ENCODE peak calls at places on chromosomes 7 and 10, in ten cellular contexts. B is cardiac muscle cell, D is fibroblast of mammary gland, W is cardiac fibroblast, M is AG04450, Y is endothelial cell, I is lower leg skin, Z is AG09309, Q is PC-3, T is heart right ventricle. H is an unnamed sample.

GRCh38 chr10:93259126-93259525 is 185.4 kb downstream of the CYP26A1 start:
- DNase-seq in B (no peak), D (no peak), W (peak), M (no peak), Y (no peak), I (no peak), Z (no peak), Q (no peak), T (no peak), H (no peak)

GRCh38 chr7:127794135-127794534 is 142.1 kb downstream of the SND1 start:
- DNase-seq in B (no peak), D (no peak), W (no peak), M (no peak), Y (no peak), I (no peak), Z (no peak), Q (no peak), T (no peak), H (no peak)

GRCh38 chr7:95045236-95045923 is 138.0 kb downstream of the PPP1R9A start:
- DNase-seq in B (no peak), D (peak), W (peak), M (no peak), Y (no peak), I (no peak), Z (no peak), Q (peak), T (no peak), H (no peak)

GRCh38 chr7:28378574-28379149 is 33.7 kb upstream of the CREB5 start:
- DNase-seq in B (no peak), D (peak), W (peak), M (no peak), Y (no peak), I (no peak), Z (no peak), Q (peak), T (no peak), H (no peak)

GRCh38 chr7:22173884-22174573 is 182.9 kb downstream of the RAPGEF5 start:
- DNase-seq in B (no peak), D (no peak), W (peak), M (no peak), Y (no peak), I (no peak), Z (no peak), Q (peak), T (no peak), H (peak)

GRCh38 chr10:120735773-120736371 is 115.3 kb upstream of the WDR11 start:
- DNase-seq in B (peak), D (peak), W (peak), M (no peak), Y (no peak), I (no peak), Z (no peak), Q (peak), T (no peak), H (no peak)

GRCh38 chr10:60358282-60358681 is 31.4 kb downstream of the ANK3 start:
- DNase-seq in B (no peak), D (no peak), W (no peak), M (no peak), Y (no peak), I (no peak), Z (no peak), Q (no peak), T (no peak), H (no peak)

GRCh38 chr7:88490911-88491310 is 184.2 kb upstream of the STEAP4 start:
- DNase-seq in B (no peak), D (no peak), W (no peak), M (no peak), Y (no peak), I (no peak), Z (no peak), Q (no peak), T (no peak), H (no peak)

GRCh38 chr10:72254891-72255568 is 18.7 kb upstream of the DDIT4 start:
- DNase-seq in B (peak), D (peak), W (peak), M (no peak), Y (peak), I (peak), Z (no peak), Q (no peak), T (peak), H (peak)

GRCh38 chr10:121949052-121949451 is 21.2 kb upstream of the ATE1 start:
- DNase-seq in B (no peak), D (no peak), W (no peak), M (no peak), Y (no peak), I (no peak), Z (no peak), Q (no peak), T (no peak), H (no peak)

GRCh38 chr7:128783143-128783799 is 7.7 kb upstream of the OPN1SW start:
- DNase-seq in B (peak), D (peak), W (peak), M (peak), Y (peak), I (no peak), Z (peak), Q (no peak), T (peak), H (no peak)

GRCh38 chr7:41915861-41916260 is 213.0 kb upstream of the INHBA start:
- DNase-seq in B (no peak), D (peak), W (peak), M (no peak), Y (no peak), I (no peak), Z (no peak), Q (peak), T (no peak), H (no peak)

GRCh38 chr10:4527281-4527960 is 298.6 kb upstream of the AKR1E2 start:
- DNase-seq in B (no peak), D (peak), W (peak), M (no peak), Y (no peak), I (no peak), Z (peak), Q (peak), T (no peak), H (no peak)

GRCh38 chr10:89615105-89615504 is 29.9 kb downstream of the PANK1 start:
- DNase-seq in B (no peak), D (no peak), W (no peak), M (no peak), Y (no peak), I (no peak), Z (no peak), Q (no peak), T (no peak), H (no peak)

GRCh38 chr7:118129037-118129436 is 54.9 kb upstream of the LSM8 start:
- DNase-seq in B (no peak), D (no peak), W (no peak), M (no peak), Y (no peak), I (no peak), Z (no peak), Q (no peak), T (no peak), H (no peak)

GRCh38 chr10:117710181-117710798 is 167.7 kb downstream of the EMX2 start:
- DNase-seq in B (no peak), D (no peak), W (no peak), M (no peak), Y (no peak), I (no peak), Z (no peak), Q (no peak), T (no peak), H (no peak)

GRCh38 chr10:119448579-119449209 is 93.8 kb downstream of the RGS10 start:
- DNase-seq in B (peak), D (no peak), W (no peak), M (no peak), Y (no peak), I (no peak), Z (no peak), Q (no peak), T (no peak), H (no peak)

GRCh38 chr7:130369110-130369711 is 11.1 kb upstream of the CPA1 start:
- DNase-seq in B (peak), D (peak), W (peak), M (no peak), Y (no peak), I (no peak), Z (peak), Q (no peak), T (no peak), H (no peak)

GRCh38 chr7:100827330-100828226 is at the start of gene EPHB4:
- DNase-seq in B (peak), D (peak), W (peak), M (peak), Y (peak), I (peak), Z (no peak), Q (peak), T (peak), H (no peak)

GRCh38 chr7:139574618-139575337 is 51.3 kb downstream of the CLEC2L start:
- DNase-seq in B (no peak), D (no peak), W (no peak), M (no peak), Y (no peak), I (no peak), Z (no peak), Q (no peak), T (peak), H (no peak)

GRCh38 chr7:116258734-116259133 is 48.4 kb downstream of the TES start:
- DNase-seq in B (peak), D (peak), W (peak), M (no peak), Y (peak), I (no peak), Z (no peak), Q (peak), T (peak), H (no peak)

GRCh38 chr7:130912910-130913720 is 179.1 kb upstream of the KLF14 start:
- DNase-seq in B (no peak), D (peak), W (peak), M (peak), Y (no peak), I (peak), Z (peak), Q (peak), T (peak), H (peak)

GRCh38 chr10:73922007-73922863 is 11.3 kb downstream of the PLAU start:
- DNase-seq in B (no peak), D (no peak), W (no peak), M (no peak), Y (no peak), I (no peak), Z (no peak), Q (no peak), T (no peak), H (no peak)

GRCh38 chr7:101494602-101495329 is 132.1 kb downstream of the COL26A1 start:
- DNase-seq in B (no peak), D (no peak), W (no peak), M (no peak), Y (no peak), I (no peak), Z (no peak), Q (no peak), T (no peak), H (no peak)

GRCh38 chr7:42661312-42661711 is 250.6 kb downstream of the C7orf25 start:
- DNase-seq in B (no peak), D (peak), W (peak), M (no peak), Y (no peak), I (no peak), Z (peak), Q (peak), T (no peak), H (no peak)

GRCh38 chr7:27921081-27921836 is 181.3 kb downstream of the TAX1BP1 start:
- DNase-seq in B (peak), D (peak), W (peak), M (peak), Y (peak), I (peak), Z (peak), Q (peak), T (peak), H (no peak)

GRCh38 chr10:133158756-133159610 is 1.0 kb upstream of the KNDC1 start:
- DNase-seq in B (peak), D (no peak), W (no peak), M (no peak), Y (no peak), I (no peak), Z (no peak), Q (no peak), T (no peak), H (peak)

DNA sequence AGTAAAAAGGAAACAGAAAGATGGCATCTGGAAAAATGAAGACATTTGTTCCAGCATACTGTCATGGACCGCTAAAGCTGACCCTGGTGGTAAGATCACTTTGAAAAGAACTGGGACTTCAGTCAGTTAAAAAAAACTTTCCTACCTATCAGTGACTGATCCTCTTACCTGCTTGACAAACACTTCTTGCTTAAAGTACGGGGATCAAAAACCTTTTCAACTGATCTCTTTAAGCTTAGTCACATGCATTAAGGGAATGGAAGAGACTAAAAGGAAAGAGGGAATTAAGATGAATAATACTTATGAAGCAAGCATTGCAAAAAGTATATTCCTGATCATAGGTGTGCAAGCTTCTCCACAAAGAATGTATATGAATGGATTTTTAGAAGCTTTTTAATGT is 42.1 kb downstream of the MTERF1 start:
- DNase-seq in B (no peak), D (no peak), W (no peak), M (no peak), Y (no peak), I (no peak), Z (no peak), Q (no peak), T (no peak), H (no peak)
- TF ChIP-seq CTCF in B (no peak), D (no peak), W (no peak), M (no peak), Y (no peak), I (no peak), Z (no peak), Q (no peak), T (no peak), H (no peak)

GRCh38 chr10:68331455-68332258 is at the start of gene HNRNPH3:
- DNase-seq in B (peak), D (peak), W (peak), M (peak), Y (peak), I (peak), Z (peak), Q (peak), T (peak), H (peak)
- TF ChIP-seq CTCF in B (no peak), D (no peak), W (no peak), M (no peak), Y (no peak), I (peak), Z (no peak), Q (no peak), T (no peak), H (no peak)

GRCh38 chr10:116312534-116312933 is 11.7 kb upstream of the CCDC172 start:
- DNase-seq in B (no peak), D (no peak), W (no peak), M (no peak), Y (no peak), I (no peak), Z (no peak), Q (no peak), T (no peak), H (no peak)

GRCh38 chr10:116304923-116305322 is 19.3 kb upstream of the CCDC172 start:
- DNase-seq in B (no peak), D (no peak), W (no peak), M (no peak), Y (no peak), I (no peak), Z (no peak), Q (no peak), T (no peak), H (no peak)

GRCh38 chr10:116307450-116307849 is 16.8 kb upstream of the CCDC172 start:
- DNase-seq in B (no peak), D (no peak), W (no peak), M (no peak), Y (no peak), I (no peak), Z (no peak), Q (no peak), T (no peak), H (no peak)

GRCh38 chr10:116312091-116312490 is 12.2 kb upstream of the CCDC172 start:
- DNase-seq in B (no peak), D (no peak), W (no peak), M (no peak), Y (no peak), I (no peak), Z (no peak), Q (no peak), T (no peak), H (no peak)

GRCh38 chr10:116306847-116307246 is 17.4 kb upstream of the CCDC172 start:
- DNase-seq in B (no peak), D (no peak), W (no peak), M (no peak), Y (no peak), I (no peak), Z (no peak), Q (no peak), T (no peak), H (no peak)
- TF ChIP-seq CTCF in B (no peak), D (no peak), W (no peak), M (no peak), Y (no peak), I (no peak), Z (no peak), Q (no peak), T (no peak), H (no peak)

DNA sequence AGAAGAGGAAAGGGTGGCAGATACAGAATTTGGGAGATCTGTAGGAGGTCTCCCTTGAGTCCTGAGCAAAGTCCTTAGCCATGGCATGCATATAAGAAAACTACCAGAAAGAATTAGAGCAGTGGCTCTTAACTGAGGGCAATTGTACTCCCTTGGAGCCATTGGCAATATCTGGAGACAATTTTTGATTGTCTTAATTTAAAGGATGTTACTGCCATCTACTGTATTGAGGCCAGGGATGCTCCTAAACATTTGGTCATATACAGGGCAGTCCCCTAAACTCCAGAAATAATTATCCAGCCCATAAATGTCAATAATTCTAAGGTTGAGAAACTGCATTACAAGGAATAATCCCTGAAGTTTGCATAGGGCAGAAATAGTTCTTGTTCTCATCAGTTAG is 136.4 kb upstream of the ODAD2 start:
- DNase-seq in B (no peak), D (peak), W (peak), M (no peak), Y (no peak), I (no peak), Z (no peak), Q (peak), T (no peak), H (no peak)
- TF ChIP-seq CTCF in B (peak), D (peak), W (no peak), M (peak), Y (no peak), I (no peak), Z (peak), Q (peak), T (no peak), H (no peak)

DNA sequence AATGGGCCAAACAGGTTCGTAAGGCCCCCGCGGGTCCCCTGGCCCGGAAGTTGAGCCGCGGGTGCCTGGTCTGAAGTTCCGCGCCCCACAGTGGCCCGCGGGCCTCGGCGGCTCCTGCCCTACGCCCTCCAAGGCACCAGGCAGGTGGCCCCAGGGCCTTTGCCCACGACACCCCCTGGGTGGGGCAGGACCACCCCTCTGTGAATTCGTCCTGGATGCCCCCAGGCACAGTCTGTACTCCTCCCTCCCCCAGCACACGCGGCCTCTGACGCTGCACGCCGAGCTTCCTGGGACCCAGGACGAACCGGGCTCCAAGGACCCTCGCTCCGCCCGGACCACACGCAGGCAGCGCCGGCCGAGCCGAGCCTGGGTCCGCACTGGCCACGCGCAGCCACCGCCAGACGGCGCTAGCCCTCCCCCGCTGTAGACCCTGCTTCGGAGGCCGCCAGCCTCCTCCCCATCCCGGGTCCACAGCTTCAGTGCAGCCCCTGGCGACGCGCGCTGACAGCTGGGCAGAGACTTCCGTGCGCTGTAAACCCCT is 810 bp upstream of the TCERG1L start:
- DNase-seq in B (peak), D (no peak), W (no peak), M (no peak), Y (no peak), I (no peak), Z (no peak), Q (no peak), T (no peak), H (no peak)
- TF ChIP-seq CTCF in B (peak), D (no peak), W (no peak), M (no peak), Y (no peak), I (no peak), Z (no peak), Q (peak), T (peak), H (no peak)

DNA sequence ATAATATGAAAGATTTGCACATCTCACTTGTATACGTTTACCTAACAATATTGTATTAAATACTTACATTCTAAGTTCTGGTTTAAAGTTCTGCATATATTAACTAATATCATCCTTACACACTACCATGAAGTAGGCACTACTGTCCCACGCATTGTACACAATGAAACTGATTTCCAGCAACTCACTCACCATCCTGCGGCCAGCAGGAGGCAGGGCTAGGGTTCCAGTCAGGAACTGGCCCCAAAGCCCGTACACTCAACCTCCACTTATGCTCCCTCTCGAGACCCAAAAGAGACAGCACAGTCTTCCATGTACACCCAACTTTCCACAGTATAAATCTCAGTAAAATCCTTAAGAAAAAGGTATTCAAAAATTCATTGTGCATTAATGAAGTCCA is 41.4 kb downstream of the GRID1 start:
- DNase-seq in B (no peak), D (no peak), W (no peak), M (no peak), Y (no peak), I (no peak), Z (no peak), Q (no peak), T (no peak), H (no peak)
- TF ChIP-seq CTCF in B (no peak), D (no peak), W (no peak), M (no peak), Y (no peak), I (no peak), Z (no peak), Q (no peak), T (no peak), H (no peak)

DNA sequence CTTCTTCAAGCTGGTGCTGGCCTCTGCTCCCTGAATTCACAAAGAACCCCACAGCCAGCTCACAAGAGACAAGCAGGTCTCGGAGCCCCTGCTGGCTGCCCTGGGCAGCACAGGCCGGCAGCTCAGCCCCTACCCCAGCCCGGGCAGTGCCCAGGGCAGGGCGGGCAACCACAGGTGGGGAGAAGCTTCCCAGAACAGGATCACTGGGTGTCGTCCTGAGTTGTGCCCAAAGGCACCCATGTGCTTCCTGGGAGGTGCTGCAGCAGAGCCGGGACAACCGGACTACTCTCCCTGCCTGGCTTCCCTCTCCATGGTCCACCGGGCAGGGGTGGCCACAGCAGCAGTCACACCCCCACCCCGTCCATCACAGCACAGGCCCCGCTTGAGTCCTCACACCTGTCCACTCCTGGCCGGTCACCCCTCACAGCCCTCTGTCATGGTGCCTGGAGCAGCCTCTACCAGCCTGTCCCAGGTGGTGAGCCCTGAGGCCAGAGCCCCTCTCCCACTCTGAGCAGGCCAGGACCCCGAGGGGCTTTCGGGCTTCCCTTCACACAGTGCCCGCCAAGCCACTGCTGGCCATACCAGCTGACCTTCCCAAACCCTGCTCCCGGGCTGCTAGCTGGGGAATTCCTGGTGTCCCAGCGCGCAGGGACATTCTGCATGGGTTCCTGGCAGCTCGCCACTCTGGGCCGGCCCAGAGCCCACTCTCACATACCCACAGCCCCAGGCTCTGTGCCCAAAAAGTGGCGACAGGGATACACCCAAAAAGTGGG is 3.1 kb downstream of the RASGEF1A start:
- DNase-seq in B (no peak), D (no peak), W (no peak), M (no peak), Y (no peak), I (no peak), Z (no peak), Q (no peak), T (no peak), H (no peak)
- TF ChIP-seq CTCF in B (peak), D (no peak), W (peak), M (peak), Y (peak), I (no peak), Z (peak), Q (peak), T (no peak), H (no peak)

H was measured in CD14-positive monocyte.